ENCODE peak calls at places on chromosome 19, in five cellular contexts. Y, E, J, U and H are unnamed samples.

GRCh38 chr19:10045371-10045770 is 32.1 kb downstream of the RDH8 start:
- DNase-seq in Y (no peak), U (no peak), E (no peak), J (no peak), H (no peak)

GRCh38 chr19:48644839-48645651 is 942 bp downstream of the CA11 start:
- DNase-seq in E (peak), J (peak), Y (peak), U (peak), H (peak)

GRCh38 chr19:39199025-39199424 is 2.3 kb downstream of the NCCRP1 start:
- DNase-seq in Y (no peak), J (no peak), E (peak), U (no peak), H (no peak)

GRCh38 chr19:57512845-57513244 is 13.1 kb downstream of the ZNF773 start:
- DNase-seq in U (no peak), J (no peak), E (peak), Y (peak), H (no peak)

GRCh38 chr19:16524991-16525734 is 17.1 kb downstream of the CHERP start:
- DNase-seq in J (no peak), U (no peak), Y (no peak), E (no peak), H (no peak)

GRCh38 chr19:1123381-1123780 is 19.6 kb downstream of the GPX4 start:
- DNase-seq in U (no peak), J (no peak), E (no peak), Y (no peak), H (no peak)

GRCh38 chr19:11964496-11964857 is 363 bp upstream of the ZNF763 start:
- DNase-seq in Y (no peak), U (no peak), E (no peak), J (no peak), H (peak)

GRCh38 chr19:54462713-54463530 is 656 bp downstream of the LENG9 start:
- DNase-seq in E (peak), Y (peak), J (peak), U (no peak), H (peak)

GRCh38 chr19:19399733-19400438 is 5.6 kb upstream of the GATAD2A start:
- DNase-seq in J (no peak), U (no peak), Y (no peak), E (no peak), H (no peak)

GRCh38 chr19:31943305-31943704 is 402.1 kb upstream of the ZNF507 start:
- DNase-seq in J (no peak), E (peak), U (no peak), Y (peak), H (no peak)
- TF ChIP-seq CTCF in J (no peak), E (peak), U (no peak), Y (no peak), H (peak)

DNA sequence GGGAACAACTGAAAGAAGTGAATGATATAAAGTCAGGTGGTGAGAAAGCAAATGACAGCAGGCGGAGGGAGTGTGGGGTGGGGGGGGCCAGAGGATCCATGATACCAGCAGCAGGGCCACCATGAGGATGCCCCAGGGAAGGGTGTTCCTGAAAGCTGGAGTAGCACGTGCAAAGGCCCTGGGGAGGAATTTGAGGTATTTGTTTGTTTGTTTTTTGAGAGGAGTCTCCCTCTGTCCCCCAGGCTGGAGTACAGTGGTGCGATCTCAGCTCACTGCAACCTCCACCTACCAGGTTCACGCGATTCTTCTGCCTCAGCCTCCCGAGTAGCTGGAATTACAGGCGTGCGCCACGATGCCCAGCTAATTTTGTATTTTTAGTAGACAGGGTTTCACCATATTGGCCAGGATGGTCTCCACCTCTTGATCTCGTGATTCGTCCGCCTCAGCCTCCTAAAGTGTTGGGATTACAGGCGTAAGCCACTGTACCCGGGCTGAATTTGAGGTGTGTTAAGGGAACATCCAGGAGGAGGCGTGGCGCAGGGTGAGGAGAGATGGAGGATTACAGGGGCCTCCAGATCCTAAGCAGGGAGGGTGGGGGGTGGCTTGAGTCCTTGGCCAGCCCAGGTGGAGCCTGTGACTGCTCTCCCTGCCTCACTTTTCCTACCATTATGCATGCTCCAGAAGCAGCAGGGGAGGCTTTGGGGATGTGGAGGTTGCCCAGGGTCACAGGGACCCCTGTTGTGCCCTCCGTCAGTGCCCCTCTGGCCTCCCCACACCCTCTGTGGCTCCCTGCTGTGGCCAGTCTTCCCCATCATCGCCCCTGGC is 12.4 kb upstream of the JUND start:
- DNase-seq in Y (no peak), U (no peak), J (peak), E (no peak), H (no peak)
- TF ChIP-seq CTCF in Y (no peak), U (no peak), J (no peak), E (no peak), H (no peak)

GRCh38 chr19:4457654-4458406 is at the start of gene UBXN6:
- DNase-seq in Y (peak), J (peak), E (peak), U (peak), H (peak)
- TF ChIP-seq CTCF in Y (no peak), J (no peak), E (no peak), U (no peak), H (no peak)

GRCh38 chr19:14030997-14031718 is 404 bp upstream of the IL27RA start:
- DNase-seq in E (no peak), Y (no peak), U (no peak), J (no peak), H (no peak)

GRCh38 chr19:14028901-14029300 is 953 bp downstream of the RLN3 start:
- DNase-seq in U (no peak), J (no peak), Y (no peak), E (no peak), H (no peak)

GRCh38 chr19:14033946-14034345 is 2.4 kb downstream of the IL27RA start:
- DNase-seq in U (no peak), E (no peak), Y (no peak), J (no peak), H (no peak)

GRCh38 chr19:14035706-14036105 is 4.1 kb downstream of the IL27RA start:
- DNase-seq in J (no peak), E (no peak), Y (no peak), U (no peak), H (no peak)

DNA sequence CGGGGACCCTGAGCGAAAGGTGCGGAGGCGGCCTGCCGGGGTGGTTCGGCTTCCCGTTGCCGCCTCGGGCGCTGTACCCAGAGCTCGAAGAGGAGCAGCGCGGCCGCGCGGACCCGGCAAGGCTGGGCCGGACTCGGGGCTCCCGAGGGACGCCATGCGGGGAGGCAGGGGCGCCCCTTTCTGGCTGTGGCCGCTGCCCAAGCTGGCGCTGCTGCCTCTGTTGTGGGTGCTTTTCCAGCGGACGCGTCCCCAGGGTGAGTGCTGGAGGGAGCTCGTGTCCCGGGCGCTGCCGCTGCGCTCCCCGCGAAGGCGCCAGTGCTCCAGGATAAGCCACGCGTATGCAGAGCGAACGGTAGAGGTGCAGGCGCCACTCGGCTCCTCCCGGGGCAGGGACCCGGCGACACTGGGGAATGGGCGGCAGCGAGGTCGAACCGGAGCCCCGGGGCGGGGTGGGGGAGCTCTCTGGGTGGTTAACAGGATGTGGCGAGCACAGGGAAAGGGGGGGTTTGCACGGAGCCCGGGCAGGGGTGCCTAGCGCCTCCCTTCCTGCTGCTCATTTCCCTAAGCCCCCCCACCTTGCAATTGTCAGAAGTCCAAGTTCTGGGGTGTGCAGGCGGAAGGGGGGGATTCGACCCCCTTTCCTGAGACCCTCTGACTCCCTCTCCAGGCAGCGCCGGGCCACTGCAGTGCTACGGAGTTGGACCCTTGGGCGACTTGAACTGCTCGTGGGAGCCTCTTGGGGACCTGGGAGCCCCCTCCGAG is at the start of gene IL27RA:
- DNase-seq in E (peak), U (peak), J (peak), Y (peak), H (peak)
- TF ChIP-seq CTCF in E (peak), U (peak), J (peak), Y (peak), H (peak)

DNA sequence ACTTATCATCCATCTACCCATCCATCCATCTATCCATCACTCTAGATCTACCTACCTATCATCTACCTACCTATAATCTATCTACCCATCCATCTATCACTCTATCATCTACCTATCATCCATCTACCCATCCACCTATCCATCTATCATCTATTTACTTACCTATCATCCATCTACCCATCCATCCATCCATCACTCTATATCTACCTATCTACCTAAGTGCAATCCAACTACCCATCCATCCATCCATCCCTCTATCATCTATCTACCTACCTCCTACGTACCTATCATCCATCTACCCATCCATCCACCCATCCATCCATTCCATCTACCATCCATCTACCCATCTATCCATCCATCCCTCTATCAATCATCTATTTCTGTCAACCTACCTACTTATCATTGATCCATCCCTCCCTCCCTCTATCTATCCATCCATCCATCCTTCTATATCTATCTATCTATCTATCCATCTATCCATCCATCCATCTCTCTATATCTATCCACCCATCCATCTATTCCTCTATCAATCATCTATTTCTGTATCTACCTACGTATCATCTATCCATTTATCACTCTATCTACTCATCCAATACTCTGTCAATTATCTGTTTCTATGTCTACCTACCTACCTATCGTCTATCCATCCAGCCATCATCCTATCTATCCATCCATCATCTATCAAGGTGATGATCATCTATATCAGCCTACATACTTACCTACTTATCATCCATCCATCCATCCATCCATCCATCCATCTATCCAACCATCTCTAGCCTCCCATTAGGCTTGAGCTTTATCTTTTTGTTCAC is 49.1 kb downstream of the CEBPG start:
- DNase-seq in U (no peak), E (no peak), Y (no peak), J (no peak), H (no peak)
- TF ChIP-seq CTCF in U (no peak), E (no peak), Y (no peak), J (no peak), H (no peak)

GRCh38 chr19:4851551-4852290 is 15.7 kb downstream of the PLIN3 start:
- DNase-seq in J (peak), U (peak), Y (peak), E (peak), H (peak)
- TF ChIP-seq CTCF in J (peak), U (peak), Y (peak), E (peak), H (peak)

GRCh38 chr19:30897553-30897952 is 451.7 kb downstream of the TSHZ3 start:
- DNase-seq in U (no peak), J (no peak), E (no peak), Y (no peak), H (no peak)

GRCh38 chr19:30896551-30896950 is 452.7 kb downstream of the TSHZ3 start:
- DNase-seq in J (no peak), E (no peak), U (no peak), Y (no peak), H (peak)

GRCh38 chr19:30897034-30897433 is 452.2 kb downstream of the TSHZ3 start:
- DNase-seq in Y (no peak), E (no peak), J (no peak), U (no peak), H (no peak)

GRCh38 chr19:30898353-30899103 is 450.7 kb downstream of the TSHZ3 start:
- DNase-seq in U (no peak), E (no peak), Y (no peak), J (no peak), H (no peak)

GRCh38 chr19:30895946-30896345 is 453.3 kb downstream of the TSHZ3 start:
- DNase-seq in E (no peak), Y (no peak), J (no peak), U (no peak), H (no peak)
- TF ChIP-seq CTCF in E (no peak), Y (no peak), J (no peak), U (no peak), H (no peak)

GRCh38 chr19:13035820-13036365 is 40.6 kb downstream of the NFIX start:
- DNase-seq in J (no peak), U (no peak), Y (no peak), E (no peak), H (no peak)

GRCh38 chr19:13037718-13038117 is 42.4 kb downstream of the NFIX start:
- DNase-seq in Y (no peak), J (no peak), U (no peak), E (no peak), H (no peak)

GRCh38 chr19:13037161-13037560 is 41.9 kb downstream of the NFIX start:
- DNase-seq in E (no peak), Y (no peak), U (no peak), J (no peak), H (no peak)

GRCh38 chr19:13034636-13035035 is 39.4 kb downstream of the NFIX start:
- DNase-seq in J (no peak), U (no peak), E (no peak), Y (no peak), H (no peak)

GRCh38 chr19:13036366-13036976 is 41.2 kb downstream of the NFIX start:
- DNase-seq in U (no peak), J (no peak), Y (no peak), E (no peak), H (no peak)
- TF ChIP-seq CTCF in U (no peak), J (no peak), Y (no peak), E (no peak), H (peak)

DNA sequence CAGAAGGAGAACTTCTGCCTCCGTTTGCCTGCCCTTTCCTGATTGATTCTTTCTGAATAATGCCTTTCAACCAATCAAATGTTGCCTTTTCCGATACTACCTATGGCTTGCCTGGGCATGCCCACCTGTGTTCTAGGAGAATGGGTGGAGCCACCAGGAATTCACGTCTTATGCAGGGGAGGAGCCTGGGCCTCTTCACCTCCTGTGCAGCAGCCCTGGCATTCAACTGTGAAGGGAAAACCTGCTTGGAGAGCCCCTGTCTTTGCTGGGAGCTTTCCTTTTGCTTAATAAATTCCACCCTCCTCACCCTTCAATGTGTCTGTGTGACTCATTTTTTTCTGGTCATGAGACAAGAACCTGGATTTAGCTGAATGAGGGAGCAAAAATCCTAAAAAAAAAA is 730.7 kb downstream of the UQCRFS1 start:
- DNase-seq in U (no peak), E (no peak), Y (no peak), J (no peak), H (no peak)
- TF ChIP-seq CTCF in U (no peak), E (no peak), Y (no peak), J (no peak), H (no peak)